ENCODE peak calls at places on chromosomes 2 and 18, in four cellular contexts. P is ureter, A is AG10803, N is GM23248. X is an unnamed sample.

GRCh38 chr2:230909841-230910545 is 15.0 kb downstream of the GPR55 start:
- DNase-seq in P (no peak), A (no peak), N (no peak), X (no peak)

GRCh38 chr18:66111018-66111417 is 360.2 kb downstream of the CDH7 start:
- DNase-seq in P (no peak), A (no peak), N (no peak), X (no peak)

GRCh38 chr18:42351455-42351854 is 396.4 kb downstream of the PIK3C3 start:
- DNase-seq in P (no peak), A (no peak), N (no peak), X (no peak)

GRCh38 chr2:223914349-223914748 is 30.8 kb downstream of the WDFY1 start:
- DNase-seq in P (no peak), A (no peak), N (no peak), X (no peak)

GRCh38 chr18:62802523-62802922 is 87.2 kb downstream of the PHLPP1 start:
- DNase-seq in P (no peak), A (no peak), N (no peak), X (no peak)

GRCh38 chr2:186125156-186125555 is 360.9 kb upstream of the ZC3H15 start:
- DNase-seq in P (no peak), A (no peak), N (no peak), X (no peak)

GRCh38 chr2:170842785-170843184 is 26.1 kb downstream of the GAD1 start:
- DNase-seq in P (no peak), A (peak), N (peak), X (no peak)

GRCh38 chr18:48949051-48949605 is 1.6 kb downstream of the SMAD7 start:
- DNase-seq in P (no peak), A (no peak), N (peak), X (no peak)

GRCh38 chr18:54444309-54444914 is 86.7 kb downstream of the C18orf54 start:
- DNase-seq in P (peak), A (peak), N (peak), X (peak)

GRCh38 chr18:45839415-45840395 is 14.2 kb downstream of the SIGLEC15 start:
- DNase-seq in P (no peak), A (peak), N (peak), X (no peak)

GRCh38 chr2:66890286-66890812 is 455.4 kb downstream of the MEIS1 start:
- DNase-seq in P (no peak), A (no peak), N (no peak), X (no peak)

GRCh38 chr2:52904511-52904910 is 863.1 kb upstream of the CHAC2 start:
- DNase-seq in P (no peak), A (no peak), N (no peak), X (no peak)